ENCODE peak calls at places on chromosomes 7 and 10, in nine cellular contexts. One of them, this sample, is unnamed.
A peak's percentile ranks its signal among the peaks of the same experiment; 100 is the strongest.

GRCh38 chr7:99446096-99446495 is 7.4 kb downstream of the CPSF4 start:
- DNase-seq in NCI-H2081: no peak
- DNase-seq in PC-9: no peak
- DNase-seq in CD8-positive, alpha-beta T cell: no peak
- DNase-seq in NCI-H774: no peak
- DNase-seq in stimulated activated effector memory CD8-positive, alpha-beta T cell treated with anti-CD3 and anti-CD28 coated beads, Interleukin-12 subunit alpha, Interleukin-12 subunit beta, amount 100 ng/mL, for 72 hours: no peak
- DNase-seq in NT2/D1: no peak
- DNase-seq in HuH-7: no peak
- DNase-seq in GM23248: no peak
- DNase-seq in this sample: no peak

GRCh38 chr10:48251525-48252353 is 22.8 kb downstream of the FRMPD2 start:
- DNase-seq in NCI-H2081: peak; percentile 59
- DNase-seq in PC-9: peak; percentile 62
- DNase-seq in CD8-positive, alpha-beta T cell: no peak
- DNase-seq in NCI-H774: peak; percentile 88
- DNase-seq in stimulated activated effector memory CD8-positive, alpha-beta T cell treated with anti-CD3 and anti-CD28 coated beads, Interleukin-12 subunit alpha, Interleukin-12 subunit beta, amount 100 ng/mL, for 72 hours: no peak
- DNase-seq in NT2/D1: no peak
- DNase-seq in HuH-7: no peak
- DNase-seq in GM23248: no peak
- DNase-seq in this sample: no peak

GRCh38 chr7:50141854-50142253 is 48.8 kb upstream of the ZPBP start:
- DNase-seq in NCI-H2081: no peak
- DNase-seq in PC-9: no peak
- DNase-seq in CD8-positive, alpha-beta T cell: no peak
- DNase-seq in NCI-H774: no peak
- DNase-seq in stimulated activated effector memory CD8-positive, alpha-beta T cell treated with anti-CD3 and anti-CD28 coated beads, Interleukin-12 subunit alpha, Interleukin-12 subunit beta, amount 100 ng/mL, for 72 hours: no peak
- DNase-seq in NT2/D1: no peak
- DNase-seq in HuH-7: no peak
- DNase-seq in GM23248: no peak
- DNase-seq in this sample: no peak

GRCh38 chr7:122143376-122143750 is 686 bp downstream of the AASS start:
- DNase-seq in NCI-H2081: no peak
- DNase-seq in PC-9: no peak
- DNase-seq in CD8-positive, alpha-beta T cell: peak; percentile 7
- DNase-seq in NCI-H774: no peak
- DNase-seq in stimulated activated effector memory CD8-positive, alpha-beta T cell treated with anti-CD3 and anti-CD28 coated beads, Interleukin-12 subunit alpha, Interleukin-12 subunit beta, amount 100 ng/mL, for 72 hours: no peak
- DNase-seq in NT2/D1: peak; percentile 6
- DNase-seq in HuH-7: peak; percentile 19
- DNase-seq in GM23248: peak; percentile 52
- DNase-seq in this sample: no peak

GRCh38 chr7:129531721-129532120 is 29.4 kb downstream of the SMKR1 start:
- DNase-seq in NCI-H2081: no peak
- DNase-seq in PC-9: no peak
- DNase-seq in CD8-positive, alpha-beta T cell: no peak
- DNase-seq in NCI-H774: no peak
- DNase-seq in stimulated activated effector memory CD8-positive, alpha-beta T cell treated with anti-CD3 and anti-CD28 coated beads, Interleukin-12 subunit alpha, Interleukin-12 subunit beta, amount 100 ng/mL, for 72 hours: no peak
- DNase-seq in NT2/D1: no peak
- DNase-seq in HuH-7: no peak
- DNase-seq in GM23248: no peak
- DNase-seq in this sample: no peak

GRCh38 chr7:127047521-127047920 is 205.2 kb downstream of the GRM8 start:
- DNase-seq in NCI-H2081: no peak
- DNase-seq in PC-9: no peak
- DNase-seq in CD8-positive, alpha-beta T cell: no peak
- DNase-seq in NCI-H774: no peak
- DNase-seq in stimulated activated effector memory CD8-positive, alpha-beta T cell treated with anti-CD3 and anti-CD28 coated beads, Interleukin-12 subunit alpha, Interleukin-12 subunit beta, amount 100 ng/mL, for 72 hours: no peak
- DNase-seq in NT2/D1: no peak
- DNase-seq in HuH-7: no peak
- DNase-seq in GM23248: no peak
- DNase-seq in this sample: no peak

GRCh38 chr10:102410427-102411073 is 8.0 kb downstream of the PSD start:
- DNase-seq in NCI-H2081: no peak
- DNase-seq in PC-9: no peak
- DNase-seq in CD8-positive, alpha-beta T cell: peak; percentile 56
- DNase-seq in NCI-H774: no peak
- DNase-seq in stimulated activated effector memory CD8-positive, alpha-beta T cell treated with anti-CD3 and anti-CD28 coated beads, Interleukin-12 subunit alpha, Interleukin-12 subunit beta, amount 100 ng/mL, for 72 hours: no peak
- DNase-seq in NT2/D1: no peak
- DNase-seq in HuH-7: no peak
- DNase-seq in GM23248: peak; percentile 31
- DNase-seq in this sample: no peak

GRCh38 chr10:26627320-26627719 is 70.2 kb upstream of the PDSS1 start:
- DNase-seq in NCI-H2081: no peak
- DNase-seq in PC-9: no peak
- DNase-seq in CD8-positive, alpha-beta T cell: no peak
- DNase-seq in NCI-H774: no peak
- DNase-seq in stimulated activated effector memory CD8-positive, alpha-beta T cell treated with anti-CD3 and anti-CD28 coated beads, Interleukin-12 subunit alpha, Interleukin-12 subunit beta, amount 100 ng/mL, for 72 hours: no peak
- DNase-seq in NT2/D1: peak; percentile 25
- DNase-seq in HuH-7: peak; percentile 44
- DNase-seq in GM23248: no peak
- DNase-seq in this sample: no peak

GRCh38 chr7:46459942-46460341 is 538.9 kb upstream of the IGFBP3 start:
- DNase-seq in NCI-H2081: no peak
- DNase-seq in PC-9: no peak
- DNase-seq in CD8-positive, alpha-beta T cell: no peak
- DNase-seq in NCI-H774: no peak
- DNase-seq in stimulated activated effector memory CD8-positive, alpha-beta T cell treated with anti-CD3 and anti-CD28 coated beads, Interleukin-12 subunit alpha, Interleukin-12 subunit beta, amount 100 ng/mL, for 72 hours: no peak
- DNase-seq in NT2/D1: no peak
- DNase-seq in HuH-7: no peak
- DNase-seq in GM23248: peak; percentile 15
- DNase-seq in this sample: no peak

GRCh38 chr10:34967411-34967880 is 122.7 kb downstream of the CUL2 start:
- DNase-seq in NCI-H2081: no peak
- DNase-seq in PC-9: no peak
- DNase-seq in CD8-positive, alpha-beta T cell: no peak
- DNase-seq in NCI-H774: no peak
- DNase-seq in stimulated activated effector memory CD8-positive, alpha-beta T cell treated with anti-CD3 and anti-CD28 coated beads, Interleukin-12 subunit alpha, Interleukin-12 subunit beta, amount 100 ng/mL, for 72 hours: no peak
- DNase-seq in NT2/D1: no peak
- DNase-seq in HuH-7: no peak
- DNase-seq in GM23248: peak; percentile 66
- DNase-seq in this sample: no peak

GRCh38 chr7:130909881-130910672 is 176.1 kb upstream of the KLF14 start:
- DNase-seq in NCI-H2081: no peak
- DNase-seq in PC-9: no peak
- DNase-seq in CD8-positive, alpha-beta T cell: no peak
- DNase-seq in NCI-H774: no peak
- DNase-seq in stimulated activated effector memory CD8-positive, alpha-beta T cell treated with anti-CD3 and anti-CD28 coated beads, Interleukin-12 subunit alpha, Interleukin-12 subunit beta, amount 100 ng/mL, for 72 hours: no peak
- DNase-seq in NT2/D1: no peak
- DNase-seq in HuH-7: no peak
- DNase-seq in GM23248: peak; percentile 79
- DNase-seq in this sample: no peak

GRCh38 chr7:5314864-5315263 is 32.1 kb downstream of the SLC29A4 start:
- DNase-seq in NCI-H2081: no peak
- DNase-seq in PC-9: no peak
- DNase-seq in CD8-positive, alpha-beta T cell: no peak
- DNase-seq in NCI-H774: no peak
- DNase-seq in stimulated activated effector memory CD8-positive, alpha-beta T cell treated with anti-CD3 and anti-CD28 coated beads, Interleukin-12 subunit alpha, Interleukin-12 subunit beta, amount 100 ng/mL, for 72 hours: no peak
- DNase-seq in NT2/D1: no peak
- DNase-seq in HuH-7: no peak
- DNase-seq in GM23248: no peak
- DNase-seq in this sample: no peak

GRCh38 chr7:155918720-155919399 is 106.6 kb upstream of the SHH start:
- DNase-seq in NCI-H2081: no peak
- DNase-seq in PC-9: peak; percentile 99
- DNase-seq in CD8-positive, alpha-beta T cell: no peak
- DNase-seq in NCI-H774: no peak
- DNase-seq in stimulated activated effector memory CD8-positive, alpha-beta T cell treated with anti-CD3 and anti-CD28 coated beads, Interleukin-12 subunit alpha, Interleukin-12 subunit beta, amount 100 ng/mL, for 72 hours: no peak
- DNase-seq in NT2/D1: no peak
- DNase-seq in HuH-7: peak; percentile 70
- DNase-seq in GM23248: peak; percentile 17
- DNase-seq in this sample: no peak

GRCh38 chr10:85927952-85928677 is 438.5 kb downstream of the GRID1 start:
- DNase-seq in NCI-H2081: peak; percentile 9
- DNase-seq in PC-9: no peak
- DNase-seq in CD8-positive, alpha-beta T cell: no peak
- DNase-seq in NCI-H774: no peak
- DNase-seq in stimulated activated effector memory CD8-positive, alpha-beta T cell treated with anti-CD3 and anti-CD28 coated beads, Interleukin-12 subunit alpha, Interleukin-12 subunit beta, amount 100 ng/mL, for 72 hours: no peak
- DNase-seq in NT2/D1: no peak
- DNase-seq in HuH-7: no peak
- DNase-seq in GM23248: no peak
- DNase-seq in this sample: no peak

GRCh38 chr7:77439572-77439971 is 23.4 kb upstream of the GSAP start:
- DNase-seq in NCI-H2081: peak; percentile 27
- DNase-seq in PC-9: peak; percentile 44
- DNase-seq in CD8-positive, alpha-beta T cell: no peak
- DNase-seq in NCI-H774: no peak
- DNase-seq in stimulated activated effector memory CD8-positive, alpha-beta T cell treated with anti-CD3 and anti-CD28 coated beads, Interleukin-12 subunit alpha, Interleukin-12 subunit beta, amount 100 ng/mL, for 72 hours: no peak
- DNase-seq in NT2/D1: no peak
- DNase-seq in HuH-7: no peak
- DNase-seq in GM23248: peak; percentile 61
- DNase-seq in this sample: no peak

GRCh38 chr10:30671011-30671616 is 41.6 kb upstream of the LYZL2 start:
- DNase-seq in NCI-H2081: peak; percentile 60
- DNase-seq in PC-9: peak; percentile 39
- DNase-seq in CD8-positive, alpha-beta T cell: peak; percentile 22
- DNase-seq in NCI-H774: peak; percentile 41
- DNase-seq in stimulated activated effector memory CD8-positive, alpha-beta T cell treated with anti-CD3 and anti-CD28 coated beads, Interleukin-12 subunit alpha, Interleukin-12 subunit beta, amount 100 ng/mL, for 72 hours: no peak
- DNase-seq in NT2/D1: peak; percentile 76
- DNase-seq in HuH-7: peak; percentile 60
- DNase-seq in GM23248: peak; percentile 75
- DNase-seq in this sample: peak; percentile 57

GRCh38 chr7:21938463-21938862 is 7.2 kb downstream of the CDCA7L start:
- DNase-seq in NCI-H2081: no peak
- DNase-seq in PC-9: no peak
- DNase-seq in CD8-positive, alpha-beta T cell: no peak
- DNase-seq in NCI-H774: no peak
- DNase-seq in stimulated activated effector memory CD8-positive, alpha-beta T cell treated with anti-CD3 and anti-CD28 coated beads, Interleukin-12 subunit alpha, Interleukin-12 subunit beta, amount 100 ng/mL, for 72 hours: no peak
- DNase-seq in NT2/D1: no peak
- DNase-seq in HuH-7: no peak
- DNase-seq in GM23248: no peak
- DNase-seq in this sample: no peak

GRCh38 chr10:132876967-132877366 is 65.4 kb downstream of the CFAP46 start:
- DNase-seq in NCI-H2081: no peak
- DNase-seq in PC-9: no peak
- DNase-seq in CD8-positive, alpha-beta T cell: peak; percentile 1
- DNase-seq in NCI-H774: no peak
- DNase-seq in stimulated activated effector memory CD8-positive, alpha-beta T cell treated with anti-CD3 and anti-CD28 coated beads, Interleukin-12 subunit alpha, Interleukin-12 subunit beta, amount 100 ng/mL, for 72 hours: no peak
- DNase-seq in NT2/D1: no peak
- DNase-seq in HuH-7: no peak
- DNase-seq in GM23248: no peak
- DNase-seq in this sample: no peak

GRCh38 chr10:75295901-75296441 is 60.2 kb upstream of the COMTD1 start:
- DNase-seq in NCI-H2081: no peak
- DNase-seq in PC-9: no peak
- DNase-seq in CD8-positive, alpha-beta T cell: no peak
- DNase-seq in NCI-H774: peak; percentile 36
- DNase-seq in stimulated activated effector memory CD8-positive, alpha-beta T cell treated with anti-CD3 and anti-CD28 coated beads, Interleukin-12 subunit alpha, Interleukin-12 subunit beta, amount 100 ng/mL, for 72 hours: no peak
- DNase-seq in NT2/D1: no peak
- DNase-seq in HuH-7: no peak
- DNase-seq in GM23248: peak; percentile 40
- DNase-seq in this sample: no peak

GRCh38 chr7:24035653-24036414 is 248.2 kb upstream of the NPY start:
- DNase-seq in NCI-H2081: no peak
- DNase-seq in PC-9: no peak
- DNase-seq in CD8-positive, alpha-beta T cell: no peak
- DNase-seq in NCI-H774: no peak
- DNase-seq in stimulated activated effector memory CD8-positive, alpha-beta T cell treated with anti-CD3 and anti-CD28 coated beads, Interleukin-12 subunit alpha, Interleukin-12 subunit beta, amount 100 ng/mL, for 72 hours: no peak
- DNase-seq in NT2/D1: no peak
- DNase-seq in HuH-7: no peak
- DNase-seq in GM23248: peak; percentile 12
- DNase-seq in this sample: no peak

GRCh38 chr7:108009873-108010272 is 6.9 kb upstream of the LAMB1 start:
- DNase-seq in NCI-H2081: no peak
- DNase-seq in PC-9: no peak
- DNase-seq in CD8-positive, alpha-beta T cell: no peak
- DNase-seq in NCI-H774: no peak
- DNase-seq in stimulated activated effector memory CD8-positive, alpha-beta T cell treated with anti-CD3 and anti-CD28 coated beads, Interleukin-12 subunit alpha, Interleukin-12 subunit beta, amount 100 ng/mL, for 72 hours: no peak
- DNase-seq in NT2/D1: no peak
- DNase-seq in HuH-7: no peak
- DNase-seq in GM23248: no peak
- DNase-seq in this sample: no peak

GRCh38 chr10:48306265-48306869 is at the start of gene MAPK8:
- DNase-seq in NCI-H2081: peak; percentile 84
- DNase-seq in PC-9: peak; percentile 77
- DNase-seq in CD8-positive, alpha-beta T cell: peak; percentile 94
- DNase-seq in NCI-H774: peak; percentile 93
- DNase-seq in stimulated activated effector memory CD8-positive, alpha-beta T cell treated with anti-CD3 and anti-CD28 coated beads, Interleukin-12 subunit alpha, Interleukin-12 subunit beta, amount 100 ng/mL, for 72 hours: peak; percentile 86
- DNase-seq in NT2/D1: peak; percentile 81
- DNase-seq in HuH-7: peak; percentile 82
- DNase-seq in GM23248: peak; percentile 94
- DNase-seq in this sample: peak; percentile 76

GRCh38 chr10:11993834-11994468 is 48.7 kb downstream of the UPF2 start:
- DNase-seq in NCI-H2081: no peak
- DNase-seq in PC-9: no peak
- DNase-seq in CD8-positive, alpha-beta T cell: no peak
- DNase-seq in NCI-H774: no peak
- DNase-seq in stimulated activated effector memory CD8-positive, alpha-beta T cell treated with anti-CD3 and anti-CD28 coated beads, Interleukin-12 subunit alpha, Interleukin-12 subunit beta, amount 100 ng/mL, for 72 hours: no peak
- DNase-seq in NT2/D1: no peak
- DNase-seq in HuH-7: no peak
- DNase-seq in GM23248: no peak
- DNase-seq in this sample: peak; percentile 19

GRCh38 chr7:141071855-141072547 is 1.9 kb upstream of the TMEM178B start:
- DNase-seq in NCI-H2081: peak; percentile 51
- DNase-seq in PC-9: no peak
- DNase-seq in CD8-positive, alpha-beta T cell: no peak
- DNase-seq in NCI-H774: peak; percentile 16
- DNase-seq in stimulated activated effector memory CD8-positive, alpha-beta T cell treated with anti-CD3 and anti-CD28 coated beads, Interleukin-12 subunit alpha, Interleukin-12 subunit beta, amount 100 ng/mL, for 72 hours: no peak
- DNase-seq in NT2/D1: no peak
- DNase-seq in HuH-7: peak; percentile 7
- DNase-seq in GM23248: peak; percentile 2
- DNase-seq in this sample: no peak

GRCh38 chr7:34073676-34074075 is 168.3 kb downstream of the BMPER start:
- DNase-seq in NCI-H2081: no peak
- DNase-seq in PC-9: no peak
- DNase-seq in CD8-positive, alpha-beta T cell: no peak
- DNase-seq in NCI-H774: no peak
- DNase-seq in stimulated activated effector memory CD8-positive, alpha-beta T cell treated with anti-CD3 and anti-CD28 coated beads, Interleukin-12 subunit alpha, Interleukin-12 subunit beta, amount 100 ng/mL, for 72 hours: no peak
- DNase-seq in NT2/D1: no peak
- DNase-seq in HuH-7: no peak
- DNase-seq in GM23248: peak; percentile 40
- DNase-seq in this sample: no peak

GRCh38 chr10:99784025-99784730 is 1.7 kb downstream of the ABCC2 start:
- DNase-seq in NCI-H2081: no peak
- DNase-seq in PC-9: peak; percentile 62
- DNase-seq in CD8-positive, alpha-beta T cell: no peak
- DNase-seq in NCI-H774: no peak
- DNase-seq in stimulated activated effector memory CD8-positive, alpha-beta T cell treated with anti-CD3 and anti-CD28 coated beads, Interleukin-12 subunit alpha, Interleukin-12 subunit beta, amount 100 ng/mL, for 72 hours: no peak
- DNase-seq in NT2/D1: no peak
- DNase-seq in HuH-7: no peak
- DNase-seq in GM23248: peak; percentile 91
- DNase-seq in this sample: no peak

GRCh38 chr7:5533821-5534367 is 110.3 kb upstream of the TNRC18 start:
- DNase-seq in NCI-H2081: no peak
- DNase-seq in PC-9: peak; percentile 26
- DNase-seq in CD8-positive, alpha-beta T cell: no peak
- DNase-seq in NCI-H774: no peak
- DNase-seq in stimulated activated effector memory CD8-positive, alpha-beta T cell treated with anti-CD3 and anti-CD28 coated beads, Interleukin-12 subunit alpha, Interleukin-12 subunit beta, amount 100 ng/mL, for 72 hours: no peak
- DNase-seq in NT2/D1: no peak
- DNase-seq in HuH-7: peak; percentile 49
- DNase-seq in GM23248: no peak
- DNase-seq in this sample: no peak

GRCh38 chr10:12483996-12484944 is 134.9 kb downstream of the CAMK1D start:
- DNase-seq in NCI-H2081: peak; percentile 83
- DNase-seq in PC-9: no peak
- DNase-seq in CD8-positive, alpha-beta T cell: no peak
- DNase-seq in NCI-H774: peak; percentile 63
- DNase-seq in stimulated activated effector memory CD8-positive, alpha-beta T cell treated with anti-CD3 and anti-CD28 coated beads, Interleukin-12 subunit alpha, Interleukin-12 subunit beta, amount 100 ng/mL, for 72 hours: no peak
- DNase-seq in NT2/D1: no peak
- DNase-seq in HuH-7: no peak
- DNase-seq in GM23248: peak; percentile 16
- DNase-seq in this sample: no peak